ENCODE peak calls at places on chromosomes 5 and 9, in four cellular contexts. J is K562, T is GM12878, B is HepG2. O is an unnamed sample.

GRCh38 chr5:38576442-38576841 is 20.0 kb upstream of the LIFR start:
- DNase-seq in T (no peak), J (no peak), B (no peak), O (peak)

GRCh38 chr5:89968870-89969472 is 440.6 kb downstream of the CETN3 start:
- DNase-seq in T (no peak), J (no peak), B (no peak), O (no peak)

GRCh38 chr5:169139381-169140125 is 161.4 kb downstream of the SLIT3 start:
- DNase-seq in J (no peak), T (no peak), B (no peak), O (no peak)

GRCh38 chr9:2596003-2596402 is 25.6 kb upstream of the VLDLR start:
- DNase-seq in J (no peak), T (no peak), B (no peak), O (no peak)

GRCh38 chr5:97131139-97131710 is 11.2 kb downstream of the LIX1 start:
- DNase-seq in J (no peak), B (no peak), T (no peak), O (no peak)

GRCh38 chr5:78638423-78638822 is 10.1 kb downstream of the LHFPL2 start:
- DNase-seq in B (peak), J (no peak), T (no peak), O (no peak)

GRCh38 chr5:173547579-173547978 is 68.9 kb downstream of the BOD1 start:
- DNase-seq in B (no peak), T (peak), J (no peak), O (no peak)

GRCh38 chr5:150066901-150067396 is 19.4 kb downstream of the CSF1R start:
- DNase-seq in B (no peak), J (no peak), T (no peak), O (no peak)

GRCh38 chr9:3989915-3990314 is 310.0 kb downstream of the GLIS3 start:
- DNase-seq in J (no peak), T (no peak), B (no peak), O (no peak)

GRCh38 chr9:3993783-3994182 is 306.1 kb downstream of the GLIS3 start:
- DNase-seq in T (no peak), B (no peak), J (no peak), O (no peak)

GRCh38 chr9:3992222-3992621 is 307.6 kb downstream of the GLIS3 start:
- DNase-seq in T (no peak), B (no peak), J (no peak), O (no peak)

GRCh38 chr9:3997492-3997891 is 302.4 kb downstream of the GLIS3 start:
- DNase-seq in T (no peak), B (no peak), J (no peak), O (no peak)

GRCh38 chr9:3992924-3993323 is 306.9 kb downstream of the GLIS3 start:
- DNase-seq in B (no peak), T (no peak), J (no peak), O (no peak)
- TF ChIP-seq FOXK2 in B (no peak), T (no peak), J (no peak), O (no peak)

DNA sequence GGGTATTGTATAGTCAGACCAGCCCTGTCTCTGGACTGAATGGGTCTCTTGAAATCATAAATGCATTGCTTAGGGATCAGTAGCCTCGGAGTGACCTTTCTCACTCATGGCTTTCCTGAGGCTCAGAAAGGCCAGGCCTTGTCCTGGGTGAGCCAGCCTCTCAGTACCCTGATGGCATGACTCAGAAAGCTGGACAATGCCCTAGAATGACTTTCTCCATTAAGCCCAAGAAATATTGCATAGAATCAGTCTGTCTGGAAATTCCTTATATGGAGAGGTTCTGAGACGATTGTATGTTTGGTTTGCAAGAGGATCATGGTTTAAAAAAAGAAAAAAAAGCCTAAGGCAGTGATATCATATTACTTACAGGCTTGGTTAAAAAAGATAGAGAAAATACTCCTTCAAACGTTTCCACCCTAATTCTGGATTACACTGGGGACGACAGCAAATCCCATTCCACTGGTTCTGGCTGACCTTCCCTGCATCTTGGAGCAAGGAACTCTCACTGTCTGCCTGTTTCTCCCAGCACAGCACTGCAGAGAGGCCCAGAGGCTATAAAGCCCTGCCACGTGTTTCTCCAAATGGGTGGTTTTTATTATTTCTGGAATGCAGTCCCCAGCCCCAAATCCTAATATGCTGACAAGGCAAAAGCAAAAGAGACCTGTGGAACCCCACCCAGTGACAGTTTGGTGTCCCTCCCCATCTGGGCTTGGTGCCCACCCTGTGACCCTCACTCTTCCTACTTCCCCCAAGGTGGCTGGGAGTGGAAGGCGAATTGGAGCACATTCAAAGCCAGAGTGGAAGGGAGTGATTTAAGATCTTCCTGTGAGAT is 34.4 kb downstream of the MAP1B start:
- DNase-seq in T (no peak), B (no peak), J (no peak), O (no peak)
- TF ChIP-seq TARDBP in T (no peak), B (no peak), J (no peak), O (no peak)

GRCh38 chr9:89497978-89498844 is at the start of gene SEMA4D:
- DNase-seq in T (no peak), B (no peak), J (peak), O (peak)

GRCh38 chr9:89498845-89499480 is 1.1 kb upstream of the SEMA4D start:
- DNase-seq in J (no peak), B (no peak), T (no peak), O (no peak)

GRCh38 chr9:89495824-89496555 is 1.9 kb downstream of the SEMA4D start:
- DNase-seq in J (no peak), T (no peak), B (no peak), O (no peak)

GRCh38 chr9:89496645-89497044 is 1.3 kb downstream of the SEMA4D start:
- DNase-seq in J (no peak), T (no peak), B (no peak), O (no peak)

DNA sequence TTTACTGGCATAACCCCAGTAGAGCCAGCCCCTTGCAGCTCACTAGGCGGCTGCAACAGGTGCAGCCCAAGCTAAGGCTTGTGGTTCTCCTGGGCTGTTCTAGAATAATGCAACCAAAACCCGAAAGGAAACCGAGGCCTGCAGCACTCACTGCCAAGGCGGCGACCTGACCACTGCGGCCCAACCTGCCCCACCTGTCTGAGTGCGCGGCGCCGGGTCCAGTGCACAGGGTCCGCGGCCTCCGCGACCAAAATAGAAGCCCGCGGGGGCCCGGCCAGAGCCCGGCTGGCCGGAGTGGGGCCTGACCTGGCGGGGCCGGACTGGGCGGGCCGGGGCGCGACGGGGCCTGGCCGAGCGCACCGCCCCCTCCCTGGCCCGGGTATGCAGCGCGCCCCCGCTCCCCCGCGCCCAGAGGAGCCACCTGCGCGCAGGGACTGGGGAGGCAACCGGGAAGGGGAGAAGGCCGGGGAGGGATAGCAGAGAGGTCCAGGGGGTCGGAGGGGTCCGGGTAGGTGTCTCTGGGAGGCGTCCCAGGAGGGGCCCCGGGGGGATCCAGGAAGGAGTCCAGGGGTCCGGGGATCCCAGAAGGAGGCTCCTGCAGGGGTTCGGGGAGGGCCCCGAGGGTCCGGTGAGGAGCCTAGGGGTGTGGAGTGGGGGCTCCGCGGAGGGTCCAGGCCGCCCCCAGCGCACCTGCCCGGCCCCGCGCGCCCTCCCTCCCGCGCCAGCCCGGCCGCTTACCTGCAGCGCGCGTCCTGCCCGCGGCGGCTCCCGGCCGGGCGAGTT is 541 bp downstream of the SEMA4D start:
- DNase-seq in T (no peak), J (no peak), B (no peak), O (peak)
- TF ChIP-seq FOXK2 in T (no peak), J (no peak), B (no peak), O (no peak)

GRCh38 chr9:34625087-34625486 is 3.8 kb downstream of the ARID3C start:
- DNase-seq in T (no peak), J (no peak), B (no peak), O (no peak)

GRCh38 chr9:34629492-34629809 is 585 bp upstream of the ARID3C start:
- DNase-seq in T (no peak), J (no peak), B (no peak), O (no peak)

GRCh38 chr9:34627716-34628655 is 880 bp downstream of the ARID3C start:
- DNase-seq in B (no peak), T (no peak), J (no peak), O (no peak)

GRCh38 chr9:34630402-34631154 is 1.7 kb upstream of the ARID3C start:
- DNase-seq in T (no peak), B (peak), J (no peak), O (no peak)

GRCh38 chr9:34628656-34629491 is at the start of gene ARID3C:
- DNase-seq in B (no peak), J (peak), T (no peak), O (peak)
- TF ChIP-seq TARDBP in B (no peak), J (no peak), T (no peak), O (no peak)

GRCh38 chr5:100901851-100902341 is 1.2 kb downstream of the ST8SIA4 start:
- DNase-seq in B (no peak), J (no peak), T (no peak), O (peak)
- TF ChIP-seq FOXK2 in B (no peak), J (no peak), T (no peak), O (no peak)

GRCh38 chr9:124527781-124528180 is 20.6 kb upstream of the NR5A1 start:
- DNase-seq in J (no peak), T (no peak), B (no peak), O (no peak)
- TF ChIP-seq TARDBP in J (no peak), T (no peak), B (no peak), O (no peak)

GRCh38 chr5:83924171-83924570 is 203.5 kb upstream of the HAPLN1 start:
- DNase-seq in J (no peak), B (no peak), T (no peak), O (no peak)

GRCh38 chr5:83924891-83925290 is 204.2 kb upstream of the HAPLN1 start:
- DNase-seq in J (no peak), B (no peak), T (no peak), O (no peak)

GRCh38 chr5:83925321-83925877 is 204.7 kb upstream of the HAPLN1 start:
- DNase-seq in T (no peak), J (no peak), B (no peak), O (no peak)

GRCh38 chr5:83925952-83926351 is 205.3 kb upstream of the HAPLN1 start:
- DNase-seq in B (no peak), T (no peak), J (no peak), O (no peak)

DNA sequence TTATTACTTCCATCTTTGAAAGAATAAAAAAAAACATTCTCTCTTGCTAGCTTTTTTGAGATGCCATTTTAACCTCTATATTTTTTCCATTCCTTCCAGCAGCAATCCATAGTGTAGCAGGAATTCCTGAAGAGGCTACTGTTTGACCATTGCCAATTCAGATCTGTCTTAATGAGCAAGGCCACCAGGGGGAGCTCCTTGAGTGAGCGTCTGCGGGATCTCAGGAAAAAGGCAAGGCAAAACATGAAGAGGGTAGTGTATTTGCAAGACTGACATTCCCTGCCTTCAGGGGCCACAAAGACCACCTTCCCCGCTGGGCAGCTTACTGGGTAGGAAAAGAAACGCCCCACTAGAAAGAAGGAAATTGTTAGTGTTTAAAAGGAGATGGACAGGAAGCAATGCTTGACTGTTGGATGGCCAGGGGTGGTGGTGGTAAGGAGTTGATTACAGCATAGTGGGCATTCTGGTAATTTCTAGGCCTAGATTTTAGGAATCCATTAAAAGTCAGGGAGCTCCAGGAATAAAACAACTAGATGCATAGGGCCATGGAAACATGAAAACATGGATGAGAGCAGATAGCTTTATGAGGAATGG is 206.6 kb upstream of the HAPLN1 start:
- DNase-seq in T (no peak), B (peak), J (peak), O (peak)
- TF ChIP-seq FOXK2 in T (no peak), B (no peak), J (no peak), O (no peak)

DNA sequence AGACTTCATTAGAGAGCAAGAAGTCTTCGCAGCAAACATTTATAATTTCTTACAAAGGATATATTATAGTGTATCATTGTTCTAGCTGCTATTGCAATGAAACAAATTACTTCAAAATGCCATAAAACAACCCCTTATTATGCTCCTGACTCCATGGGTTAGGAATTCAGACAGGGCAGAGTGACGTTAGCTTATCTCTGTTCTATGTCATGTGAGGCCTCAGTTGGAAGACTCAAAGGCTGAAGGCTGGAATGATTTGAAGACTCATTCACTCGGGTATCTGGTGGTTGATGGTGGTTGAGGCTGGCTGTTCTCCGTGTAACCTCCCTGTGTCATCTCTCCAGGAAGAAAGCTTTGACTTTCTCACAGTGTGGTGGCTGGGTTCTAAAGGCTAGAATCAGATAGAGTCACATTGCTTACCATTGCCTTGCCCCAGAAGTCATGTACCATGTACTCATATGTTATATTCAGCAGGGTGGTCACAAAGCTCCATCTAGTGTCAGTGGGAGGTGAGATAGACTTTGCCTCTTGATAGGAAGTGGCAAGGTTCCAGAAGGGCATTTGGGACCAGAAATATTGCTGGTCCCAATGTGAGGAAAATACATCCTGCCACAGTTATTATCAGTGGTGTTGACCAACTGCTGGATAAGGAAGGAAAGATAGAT is 226.8 kb downstream of the TMEM38B start:
- DNase-seq in B (no peak), T (no peak), J (no peak), O (no peak)
- TF ChIP-seq TARDBP in B (no peak), T (no peak), J (no peak), O (no peak)

DNA sequence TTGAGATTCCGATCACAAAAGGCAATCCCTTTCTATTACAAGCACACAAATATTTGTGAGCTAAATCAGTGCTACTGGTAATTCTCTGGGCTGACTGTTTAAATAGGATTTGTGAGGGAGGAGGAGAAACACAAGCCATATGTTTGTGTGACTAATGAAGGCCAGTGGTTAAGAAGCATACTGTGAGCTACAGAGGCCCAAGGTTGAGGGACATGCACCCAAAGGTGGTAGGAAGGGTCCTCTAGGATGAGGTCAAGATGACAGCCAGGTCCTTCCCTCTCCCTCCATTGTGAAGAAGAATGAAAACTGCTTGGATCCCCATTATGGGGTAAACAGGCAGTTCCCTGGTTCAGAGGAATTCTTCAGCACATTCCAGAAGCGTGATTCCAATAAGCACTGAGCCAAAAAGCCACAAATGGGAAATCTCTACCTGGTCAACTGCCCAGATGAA is 83.9 kb downstream of the SPOCK1 start:
- DNase-seq in B (no peak), J (no peak), T (no peak), O (no peak)
- TF ChIP-seq FOXK2 in B (no peak), J (no peak), T (no peak), O (no peak)

GRCh38 chr5:98839469-98840383 is 66.3 kb downstream of the RGMB start:
- DNase-seq in B (peak), T (no peak), J (peak), O (no peak)
- TF ChIP-seq TARDBP in B (no peak), T (no peak), J (no peak), O (no peak)

O was measured in HEK293T.